ENCODE peak calls at places on chromosomes 3 and 15, in eight cellular contexts. One of them, this sample, is unnamed.

GRCh38 chr15:86634146-86634545 is 554.5 kb downstream of the AGBL1 start:
- DNase-seq in body of pancreas: no peak
- DNase-seq in endothelial cell of umbilical vein: no peak
- DNase-seq in OCI-LY7: no peak
- DNase-seq in progenitor cell of endocrine pancreas: no peak
- DNase-seq in glutamatergic neuron: no peak
- DNase-seq in lung: no peak
- DNase-seq in AG09319: no peak
- DNase-seq in this sample: no peak

GRCh38 chr3:100261481-100261903 is 700 bp downstream of the TBC1D23 start:
- DNase-seq in body of pancreas: no peak
- DNase-seq in endothelial cell of umbilical vein: no peak
- DNase-seq in OCI-LY7: no peak
- DNase-seq in progenitor cell of endocrine pancreas: no peak
- DNase-seq in glutamatergic neuron: no peak
- DNase-seq in lung: no peak
- DNase-seq in AG09319: no peak
- DNase-seq in this sample: no peak

GRCh38 chr15:67548862-67549651 is 6.6 kb downstream of the MAP2K5 start:
- DNase-seq in body of pancreas: no peak
- DNase-seq in endothelial cell of umbilical vein: no peak
- DNase-seq in OCI-LY7: peak
- DNase-seq in progenitor cell of endocrine pancreas: no peak
- DNase-seq in glutamatergic neuron: peak
- DNase-seq in lung: no peak
- DNase-seq in AG09319: no peak
- DNase-seq in this sample: peak

GRCh38 chr3:45832691-45833090 is 9.2 kb downstream of the LZTFL1 start:
- DNase-seq in body of pancreas: no peak
- DNase-seq in endothelial cell of umbilical vein: no peak
- DNase-seq in OCI-LY7: peak
- DNase-seq in progenitor cell of endocrine pancreas: no peak
- DNase-seq in glutamatergic neuron: no peak
- DNase-seq in lung: no peak
- DNase-seq in AG09319: no peak
- DNase-seq in this sample: no peak

GRCh38 chr3:52109556-52110380 is 44.5 kb downstream of the POC1A start:
- DNase-seq in body of pancreas: peak
- DNase-seq in endothelial cell of umbilical vein: peak
- DNase-seq in OCI-LY7: no peak
- DNase-seq in progenitor cell of endocrine pancreas: no peak
- DNase-seq in glutamatergic neuron: no peak
- DNase-seq in lung: no peak
- DNase-seq in AG09319: no peak
- DNase-seq in this sample: no peak

GRCh38 chr3:128681277-128681829 is 30.7 kb upstream of the RPN1 start:
- DNase-seq in body of pancreas: no peak
- DNase-seq in endothelial cell of umbilical vein: no peak
- DNase-seq in OCI-LY7: no peak
- DNase-seq in progenitor cell of endocrine pancreas: no peak
- DNase-seq in glutamatergic neuron: no peak
- DNase-seq in lung: no peak
- DNase-seq in AG09319: no peak
- DNase-seq in this sample: no peak

GRCh38 chr3:197458179-197458707 is 97.5 kb downstream of the BDH1 start:
- DNase-seq in body of pancreas: peak
- DNase-seq in endothelial cell of umbilical vein: no peak
- DNase-seq in OCI-LY7: no peak
- DNase-seq in progenitor cell of endocrine pancreas: no peak
- DNase-seq in glutamatergic neuron: no peak
- DNase-seq in lung: no peak
- DNase-seq in AG09319: no peak
- DNase-seq in this sample: no peak

GRCh38 chr3:139427283-139428060 is 38.0 kb upstream of the COPB2 start:
- DNase-seq in body of pancreas: peak
- DNase-seq in endothelial cell of umbilical vein: peak
- DNase-seq in OCI-LY7: peak
- DNase-seq in progenitor cell of endocrine pancreas: no peak
- DNase-seq in glutamatergic neuron: no peak
- DNase-seq in lung: no peak
- DNase-seq in AG09319: peak
- DNase-seq in this sample: peak

GRCh38 chr15:69979269-69979668 is 118.4 kb downstream of the TLE3 start:
- DNase-seq in body of pancreas: no peak
- DNase-seq in endothelial cell of umbilical vein: no peak
- DNase-seq in OCI-LY7: peak
- DNase-seq in progenitor cell of endocrine pancreas: no peak
- DNase-seq in glutamatergic neuron: no peak
- DNase-seq in lung: no peak
- DNase-seq in AG09319: no peak
- DNase-seq in this sample: no peak
- TF ChIP-seq CTCF in body of pancreas: no peak
- TF ChIP-seq CTCF in endothelial cell of umbilical vein: no peak
- TF ChIP-seq CTCF in OCI-LY7: peak
- TF ChIP-seq CTCF in progenitor cell of endocrine pancreas: no peak
- TF ChIP-seq CTCF in glutamatergic neuron: no peak
- TF ChIP-seq CTCF in lung: no peak
- TF ChIP-seq CTCF in AG09319: no peak
- TF ChIP-seq CTCF in this sample: no peak

DNA sequence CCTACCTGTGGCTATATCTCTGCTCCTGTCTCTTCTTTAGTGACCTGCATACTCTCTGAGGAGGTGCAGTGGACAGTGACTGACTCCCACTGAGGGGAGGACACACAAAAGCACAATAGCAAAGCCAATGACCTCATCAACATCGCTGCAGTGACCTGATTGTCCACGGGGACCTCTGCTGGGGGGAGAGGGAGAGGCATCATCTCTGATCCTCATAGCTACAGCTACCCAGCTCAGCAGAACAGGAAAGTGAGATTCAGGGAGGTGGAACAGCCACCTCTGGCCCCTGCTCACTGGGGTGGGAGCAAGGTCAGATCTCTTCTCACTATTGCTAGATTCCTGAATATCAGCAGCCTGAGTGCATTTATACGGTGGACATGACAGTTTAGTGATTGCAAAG is 179.2 kb downstream of the ATP10A start:
- DNase-seq in body of pancreas: no peak
- DNase-seq in endothelial cell of umbilical vein: no peak
- DNase-seq in OCI-LY7: no peak
- DNase-seq in progenitor cell of endocrine pancreas: no peak
- DNase-seq in glutamatergic neuron: peak
- DNase-seq in lung: no peak
- DNase-seq in AG09319: no peak
- DNase-seq in this sample: no peak
- TF ChIP-seq CTCF in body of pancreas: no peak
- TF ChIP-seq CTCF in endothelial cell of umbilical vein: no peak
- TF ChIP-seq CTCF in OCI-LY7: no peak
- TF ChIP-seq CTCF in progenitor cell of endocrine pancreas: no peak
- TF ChIP-seq CTCF in glutamatergic neuron: no peak
- TF ChIP-seq CTCF in lung: no peak
- TF ChIP-seq CTCF in AG09319: no peak
- TF ChIP-seq CTCF in this sample: no peak

GRCh38 chr3:161310649-161311423 is 60.5 kb downstream of the SPTSSB start:
- DNase-seq in body of pancreas: no peak
- DNase-seq in endothelial cell of umbilical vein: no peak
- DNase-seq in OCI-LY7: peak
- DNase-seq in progenitor cell of endocrine pancreas: no peak
- DNase-seq in glutamatergic neuron: no peak
- DNase-seq in lung: no peak
- DNase-seq in AG09319: no peak
- DNase-seq in this sample: no peak

GRCh38 chr3:161305095-161305991 is 66.0 kb downstream of the SPTSSB start:
- DNase-seq in body of pancreas: no peak
- DNase-seq in endothelial cell of umbilical vein: peak
- DNase-seq in OCI-LY7: peak
- DNase-seq in progenitor cell of endocrine pancreas: no peak
- DNase-seq in glutamatergic neuron: no peak
- DNase-seq in lung: no peak
- DNase-seq in AG09319: no peak
- DNase-seq in this sample: no peak
- TF ChIP-seq CTCF in body of pancreas: peak
- TF ChIP-seq CTCF in endothelial cell of umbilical vein: peak
- TF ChIP-seq CTCF in OCI-LY7: peak
- TF ChIP-seq CTCF in progenitor cell of endocrine pancreas: peak
- TF ChIP-seq CTCF in glutamatergic neuron: peak
- TF ChIP-seq CTCF in lung: peak
- TF ChIP-seq CTCF in AG09319: peak
- TF ChIP-seq CTCF in this sample: peak

GRCh38 chr3:14324224-14324944 is 78.0 kb upstream of the SLC6A6 start:
- DNase-seq in body of pancreas: no peak
- DNase-seq in endothelial cell of umbilical vein: no peak
- DNase-seq in OCI-LY7: no peak
- DNase-seq in progenitor cell of endocrine pancreas: no peak
- DNase-seq in glutamatergic neuron: no peak
- DNase-seq in lung: no peak
- DNase-seq in AG09319: no peak
- DNase-seq in this sample: no peak
- TF ChIP-seq CTCF in body of pancreas: no peak
- TF ChIP-seq CTCF in endothelial cell of umbilical vein: no peak
- TF ChIP-seq CTCF in OCI-LY7: no peak
- TF ChIP-seq CTCF in progenitor cell of endocrine pancreas: no peak
- TF ChIP-seq CTCF in glutamatergic neuron: no peak
- TF ChIP-seq CTCF in lung: no peak
- TF ChIP-seq CTCF in AG09319: no peak
- TF ChIP-seq CTCF in this sample: no peak

GRCh38 chr3:28978092-28978491 is 302.8 kb upstream of the RBMS3 start:
- DNase-seq in body of pancreas: no peak
- DNase-seq in endothelial cell of umbilical vein: no peak
- DNase-seq in OCI-LY7: no peak
- DNase-seq in progenitor cell of endocrine pancreas: no peak
- DNase-seq in glutamatergic neuron: no peak
- DNase-seq in lung: no peak
- DNase-seq in AG09319: no peak
- DNase-seq in this sample: no peak

GRCh38 chr3:28973621-28974020 is 307.2 kb upstream of the RBMS3 start:
- DNase-seq in body of pancreas: no peak
- DNase-seq in endothelial cell of umbilical vein: no peak
- DNase-seq in OCI-LY7: no peak
- DNase-seq in progenitor cell of endocrine pancreas: no peak
- DNase-seq in glutamatergic neuron: no peak
- DNase-seq in lung: no peak
- DNase-seq in AG09319: no peak
- DNase-seq in this sample: no peak

GRCh38 chr3:28971156-28971555 is 309.7 kb upstream of the RBMS3 start:
- DNase-seq in body of pancreas: no peak
- DNase-seq in endothelial cell of umbilical vein: peak
- DNase-seq in OCI-LY7: no peak
- DNase-seq in progenitor cell of endocrine pancreas: no peak
- DNase-seq in glutamatergic neuron: no peak
- DNase-seq in lung: no peak
- DNase-seq in AG09319: no peak
- DNase-seq in this sample: no peak

GRCh38 chr3:28972921-28973320 is 307.9 kb upstream of the RBMS3 start:
- DNase-seq in body of pancreas: no peak
- DNase-seq in endothelial cell of umbilical vein: no peak
- DNase-seq in OCI-LY7: no peak
- DNase-seq in progenitor cell of endocrine pancreas: no peak
- DNase-seq in glutamatergic neuron: no peak
- DNase-seq in lung: no peak
- DNase-seq in AG09319: no peak
- DNase-seq in this sample: no peak
- TF ChIP-seq CTCF in body of pancreas: no peak
- TF ChIP-seq CTCF in endothelial cell of umbilical vein: no peak
- TF ChIP-seq CTCF in OCI-LY7: no peak
- TF ChIP-seq CTCF in progenitor cell of endocrine pancreas: no peak
- TF ChIP-seq CTCF in glutamatergic neuron: no peak
- TF ChIP-seq CTCF in lung: no peak
- TF ChIP-seq CTCF in AG09319: no peak
- TF ChIP-seq CTCF in this sample: no peak

GRCh38 chr3:55036883-55037577 is 109.2 kb upstream of the LRTM1 start:
- DNase-seq in body of pancreas: no peak
- DNase-seq in endothelial cell of umbilical vein: no peak
- DNase-seq in OCI-LY7: no peak
- DNase-seq in progenitor cell of endocrine pancreas: no peak
- DNase-seq in glutamatergic neuron: no peak
- DNase-seq in lung: no peak
- DNase-seq in AG09319: no peak
- DNase-seq in this sample: no peak

DNA sequence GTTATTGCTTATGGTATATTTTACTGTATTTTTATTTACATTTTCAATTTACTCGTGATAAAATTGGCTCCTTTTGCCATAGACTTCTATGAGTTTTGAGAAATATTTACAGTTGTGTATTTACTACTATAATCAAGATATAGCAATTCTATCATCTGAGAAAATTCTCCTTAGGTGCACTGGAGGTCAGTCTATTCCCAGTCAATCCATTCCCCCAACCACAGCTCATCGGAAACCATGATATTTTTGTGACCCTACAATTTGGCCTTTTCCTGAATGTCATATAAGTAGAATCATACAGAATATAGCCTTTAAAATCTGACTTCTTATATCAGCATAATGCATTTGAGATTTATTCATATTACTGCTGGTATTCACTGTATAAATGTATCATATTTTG is 114.7 kb upstream of the LRTM1 start:
- DNase-seq in body of pancreas: no peak
- DNase-seq in endothelial cell of umbilical vein: no peak
- DNase-seq in OCI-LY7: no peak
- DNase-seq in progenitor cell of endocrine pancreas: no peak
- DNase-seq in glutamatergic neuron: no peak
- DNase-seq in lung: no peak
- DNase-seq in AG09319: no peak
- DNase-seq in this sample: no peak
- TF ChIP-seq CTCF in body of pancreas: no peak
- TF ChIP-seq CTCF in endothelial cell of umbilical vein: no peak
- TF ChIP-seq CTCF in OCI-LY7: no peak
- TF ChIP-seq CTCF in progenitor cell of endocrine pancreas: no peak
- TF ChIP-seq CTCF in glutamatergic neuron: no peak
- TF ChIP-seq CTCF in lung: no peak
- TF ChIP-seq CTCF in AG09319: peak
- TF ChIP-seq CTCF in this sample: no peak

GRCh38 chr3:127406309-127407025 is 118.6 kb upstream of the PRR20G start:
- DNase-seq in body of pancreas: no peak
- DNase-seq in endothelial cell of umbilical vein: no peak
- DNase-seq in OCI-LY7: peak
- DNase-seq in progenitor cell of endocrine pancreas: no peak
- DNase-seq in glutamatergic neuron: no peak
- DNase-seq in lung: no peak
- DNase-seq in AG09319: no peak
- DNase-seq in this sample: no peak
- TF ChIP-seq CTCF in body of pancreas: no peak
- TF ChIP-seq CTCF in endothelial cell of umbilical vein: no peak
- TF ChIP-seq CTCF in OCI-LY7: peak
- TF ChIP-seq CTCF in progenitor cell of endocrine pancreas: peak
- TF ChIP-seq CTCF in glutamatergic neuron: peak
- TF ChIP-seq CTCF in lung: no peak
- TF ChIP-seq CTCF in AG09319: no peak
- TF ChIP-seq CTCF in this sample: peak

GRCh38 chr3:154018100-154018696 is 103.0 kb upstream of the ARHGEF26 start:
- DNase-seq in body of pancreas: no peak
- DNase-seq in endothelial cell of umbilical vein: peak
- DNase-seq in OCI-LY7: peak
- DNase-seq in progenitor cell of endocrine pancreas: peak
- DNase-seq in glutamatergic neuron: peak
- DNase-seq in lung: no peak
- DNase-seq in AG09319: no peak
- DNase-seq in this sample: peak
- TF ChIP-seq CTCF in body of pancreas: no peak
- TF ChIP-seq CTCF in endothelial cell of umbilical vein: peak
- TF ChIP-seq CTCF in OCI-LY7: peak
- TF ChIP-seq CTCF in progenitor cell of endocrine pancreas: peak
- TF ChIP-seq CTCF in glutamatergic neuron: peak
- TF ChIP-seq CTCF in lung: no peak
- TF ChIP-seq CTCF in AG09319: peak
- TF ChIP-seq CTCF in this sample: peak

This sample was measured in neural crest cell.